ENCODE peak calls at places on chromosomes 5 and 9, in six cellular contexts. L, C, N, U, M and P are unnamed samples.

GRCh38 chr5:66122379-66123034 is 21.6 kb upstream of the SREK1 start:
- DNase-seq in L (no peak), C (no peak), N (no peak), U (no peak), M (no peak), P (no peak)

GRCh38 chr5:139698461-139699146 is 50.5 kb downstream of the CXXC5 start:
- DNase-seq in L (peak; percentile 57), C (no peak), N (no peak), U (no peak), M (peak; percentile 73), P (no peak)

GRCh38 chr5:45512521-45512920 is 183.7 kb downstream of the HCN1 start:
- DNase-seq in L (no peak), C (no peak), N (no peak), U (no peak), M (no peak), P (no peak)

GRCh38 chr5:102223542-102224444 is 72.3 kb downstream of the SLCO4C1 start:
- DNase-seq in L (no peak), C (no peak), N (no peak), U (no peak), M (peak; percentile 56), P (no peak)

GRCh38 chr5:163459888-163460561 is at the start of gene NUDCD2:
- DNase-seq in L (peak; percentile 93), C (peak; percentile 92), N (peak; percentile 92), U (peak; percentile 78), M (peak; percentile 99), P (peak; percentile 93)

GRCh38 chr9:3059781-3060468 is 216.0 kb upstream of the PUM3 start:
- DNase-seq in L (no peak), C (no peak), N (no peak), U (no peak), M (peak; percentile 59), P (no peak)

GRCh38 chr5:21419383-21419782 is 1431.4 kb upstream of the CDH18 start:
- DNase-seq in L (no peak), C (no peak), N (no peak), U (no peak), M (no peak), P (no peak)

GRCh38 chr5:88377705-88378656 is 109.3 kb upstream of the TMEM161B start:
- DNase-seq in L (no peak), C (no peak), N (no peak), U (no peak), M (no peak), P (no peak)

GRCh38 chr9:107906074-107906473 is 416.5 kb upstream of the KLF4 start:
- DNase-seq in L (no peak), C (no peak), N (no peak), U (no peak), M (no peak), P (no peak)

GRCh38 chr9:134189475-134190231 is 25.3 kb upstream of the RNU6ATAC start:
- DNase-seq in L (no peak), C (no peak), N (no peak), U (no peak), M (no peak), P (no peak)

GRCh38 chr5:76990899-76991475 is 38.1 kb downstream of the CRHBP start:
- DNase-seq in L (no peak), C (no peak), N (no peak), U (no peak), M (no peak), P (no peak)

GRCh38 chr5:180253036-180253824 is 38.7 kb downstream of the MAPK9 start:
- DNase-seq in L (no peak), C (no peak), N (no peak), U (no peak), M (no peak), P (no peak)

GRCh38 chr9:25677301-25678146 is 720 bp downstream of the TUSC1 start:
- DNase-seq in L (no peak), C (no peak), N (peak; percentile 3), U (peak; percentile 8), M (peak; percentile 53), P (no peak)

GRCh38 chr5:155728146-155728856 is 598.7 kb upstream of the SGCD start:
- DNase-seq in L (peak; percentile 41), C (no peak), N (no peak), U (no peak), M (peak; percentile 16), P (no peak)

GRCh38 chr9:116074658-116075057 is 78.9 kb upstream of the PAPPA start:
- DNase-seq in L (no peak), C (no peak), N (no peak), U (no peak), M (no peak), P (no peak)

GRCh38 chr5:136985785-136986475 is 513.2 kb downstream of the SPOCK1 start:
- DNase-seq in L (no peak), C (no peak), N (no peak), U (no peak), M (no peak), P (no peak)

GRCh38 chr5:59562756-59563389 is 330.7 kb downstream of the PDE4D start:
- DNase-seq in L (no peak), C (no peak), N (no peak), U (peak; percentile 44), M (peak; percentile 90), P (no peak)

GRCh38 chr9:105308448-105309412 is 64.3 kb downstream of the SLC44A1 start:
- DNase-seq in L (no peak), C (no peak), N (no peak), U (no peak), M (no peak), P (no peak)

GRCh38 chr9:88529496-88529895 is 5.5 kb upstream of the NXNL2 start:
- DNase-seq in L (no peak), C (no peak), N (no peak), U (no peak), M (no peak), P (no peak)

GRCh38 chr5:134273642-134274361 is 47.9 kb upstream of the PPP2CA start:
- DNase-seq in L (no peak), C (no peak), N (no peak), U (no peak), M (no peak), P (no peak)

GRCh38 chr9:138105123-138105415 is 227.5 kb downstream of the CACNA1B start:
- DNase-seq in L (no peak), C (no peak), N (no peak), U (no peak), M (no peak), P (no peak)